ENCODE peak calls at places on chromosomes 13 and 19, in seven cellular contexts. N is body of pancreas, G is lower leg skin, W is heart left ventricle, A is uterus, M is H1, C is right lobe of liver. R is an unnamed sample.

GRCh38 chr13:110886475-110887241 is 28.2 kb downstream of the ANKRD10 start:
- DNase-seq in C (no peak), G (no peak), N (no peak), M (peak), W (no peak), A (no peak), R (no peak)

GRCh38 chr13:39509616-39510015 is 93.4 kb downstream of the LHFPL6 start:
- DNase-seq in M (no peak), C (no peak), G (no peak), W (no peak), N (no peak), A (no peak), R (no peak)

GRCh38 chr19:4597975-4598671 is 38.6 kb upstream of the SEMA6B start:
- DNase-seq in N (peak), C (peak), M (peak), G (no peak), W (no peak), A (no peak), R (peak)

GRCh38 chr13:94479559-94480095 is at the start of gene DCT:
- DNase-seq in A (no peak), M (no peak), C (no peak), N (no peak), W (no peak), G (no peak), R (no peak)

GRCh38 chr13:94966380-94966779 is 254.0 kb upstream of the SOX21 start:
- DNase-seq in C (no peak), M (no peak), W (no peak), G (no peak), A (no peak), N (no peak), R (no peak)

GRCh38 chr19:16193466-16193865 is 4.2 kb upstream of the AP1M1 start:
- DNase-seq in W (no peak), G (no peak), M (no peak), A (no peak), C (no peak), N (no peak), R (no peak)

GRCh38 chr19:33370783-33371182 is 2.7 kb upstream of the CEBPG start:
- DNase-seq in N (no peak), W (no peak), C (no peak), G (peak), M (no peak), A (no peak), R (no peak)

GRCh38 chr19:32387701-32388392 is 17.7 kb upstream of the DPY19L3 start:
- DNase-seq in G (no peak), N (peak), A (peak), M (no peak), W (no peak), C (no peak), R (no peak)

GRCh38 chr13:105735269-105735668 is 800.2 kb downstream of the EFNB2 start:
- DNase-seq in M (no peak), N (no peak), C (no peak), G (no peak), A (no peak), W (no peak), R (no peak)

GRCh38 chr13:87941244-87941643 is 270.1 kb downstream of the SLITRK5 start:
- DNase-seq in W (no peak), C (no peak), A (no peak), N (no peak), M (no peak), G (no peak), R (no peak)

GRCh38 chr13:42926555-42926954 is 65.5 kb downstream of the EPSTI1 start:
- DNase-seq in W (no peak), A (no peak), M (no peak), C (no peak), G (no peak), N (no peak), R (no peak)

GRCh38 chr13:44715287-44716224 is 139.4 kb upstream of the TSC22D1 start:
- DNase-seq in N (no peak), G (no peak), M (no peak), A (no peak), W (no peak), C (no peak), R (no peak)

DNA sequence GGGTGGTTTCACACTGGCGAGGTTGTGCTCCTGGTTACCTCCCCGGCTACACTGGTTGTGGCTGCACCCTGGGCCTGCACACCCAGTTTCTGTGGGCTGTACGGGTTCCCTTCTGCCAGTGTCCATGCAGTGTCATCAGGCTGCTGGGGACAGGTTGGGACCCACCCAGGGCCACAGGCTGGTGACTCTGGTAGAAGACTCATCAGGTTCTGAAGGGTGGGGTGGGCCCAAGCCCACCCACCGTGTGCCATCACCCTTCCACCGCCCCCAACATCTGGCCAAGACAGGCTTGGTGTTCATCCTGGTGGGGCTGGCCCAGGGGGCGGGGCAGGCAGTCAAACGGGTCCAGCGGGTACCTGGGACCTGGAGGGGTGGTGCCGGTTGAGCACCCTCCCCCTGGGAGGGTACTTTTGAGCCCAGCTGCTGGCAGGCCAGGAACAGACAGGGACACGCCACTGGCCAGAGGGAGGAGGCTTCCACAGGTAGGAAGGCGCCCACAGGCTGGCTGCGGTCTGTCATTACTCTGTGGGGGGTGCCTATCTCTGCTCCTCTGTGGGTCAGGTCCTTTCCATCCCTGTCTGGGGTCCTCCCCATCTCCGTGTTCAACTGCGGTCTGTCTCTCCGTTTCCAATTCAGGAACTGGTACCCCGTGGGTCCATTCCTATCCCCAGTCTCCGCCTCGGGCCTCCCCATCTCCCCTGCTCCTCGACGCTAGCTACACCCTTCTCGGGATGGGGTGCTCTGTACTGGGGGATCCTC is at the start of gene RNF225:
- DNase-seq in A (no peak), N (peak), W (no peak), M (peak), G (no peak), C (no peak), R (no peak)
- TF ChIP-seq POLR2A in A (no peak), N (no peak), W (no peak), M (peak), G (no peak), C (peak), R (no peak)

GRCh38 chr13:37602743-37603381 is 4.3 kb upstream of the POSTN start:
- DNase-seq in N (no peak), C (no peak), G (no peak), M (no peak), A (no peak), W (no peak), R (no peak)

GRCh38 chr13:37608750-37609339 is 10.3 kb upstream of the POSTN start:
- DNase-seq in C (no peak), W (no peak), A (no peak), N (no peak), M (no peak), G (no peak), R (no peak)
- TF ChIP-seq CTCF in C (peak), W (peak), A (peak), N (peak), M (no peak), G (no peak), R (peak)

DNA sequence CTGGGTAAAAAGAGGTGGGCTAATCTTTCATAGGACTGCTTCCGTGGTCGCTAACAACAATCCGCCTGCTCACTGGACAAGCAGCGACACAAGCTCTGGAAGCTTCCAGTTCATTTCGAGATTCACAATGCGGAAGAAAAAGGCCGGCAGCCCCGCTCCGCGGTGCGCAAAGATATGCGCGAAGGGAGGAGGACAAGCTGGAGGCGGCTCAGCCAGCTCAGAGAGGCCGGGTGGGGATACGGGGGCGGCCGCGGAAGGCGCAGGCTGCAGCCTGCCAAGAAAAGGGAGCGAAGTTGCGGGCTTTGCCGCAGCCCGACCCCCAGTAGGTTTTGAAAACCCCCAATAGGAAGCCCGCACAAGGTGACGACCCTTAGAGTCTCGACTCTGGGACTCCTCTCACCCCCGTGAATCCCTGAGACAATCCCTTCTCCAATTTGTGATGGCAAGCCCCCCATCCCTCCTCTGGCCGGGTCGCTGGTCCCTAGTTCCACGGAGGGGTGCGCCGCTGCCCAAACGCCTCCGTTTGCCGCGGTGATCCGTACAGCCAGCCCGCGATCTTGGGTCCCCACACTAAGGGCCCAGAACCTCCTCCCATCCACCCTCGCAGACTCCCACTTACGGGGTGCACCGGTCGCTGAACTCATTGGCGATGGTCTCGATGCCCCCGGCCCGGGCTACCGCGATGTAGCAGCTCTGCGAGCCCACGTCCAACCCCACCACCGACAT is 684 bp downstream of the HSPH1 start:
- DNase-seq in M (peak), C (peak), G (peak), N (peak), W (peak), A (peak), R (peak)
- TF ChIP-seq POLR2A in M (no peak), C (no peak), G (no peak), N (no peak), W (no peak), A (peak), R (no peak)

GRCh38 chr13:56338421-56338820 is 802.3 kb upstream of the PRR20A start:
- DNase-seq in G (no peak), W (no peak), M (no peak), N (no peak), A (no peak), C (no peak), R (no peak)
- TF ChIP-seq CTCF in G (no peak), W (no peak), M (no peak), N (no peak), A (no peak), C (no peak), R (no peak)

DNA sequence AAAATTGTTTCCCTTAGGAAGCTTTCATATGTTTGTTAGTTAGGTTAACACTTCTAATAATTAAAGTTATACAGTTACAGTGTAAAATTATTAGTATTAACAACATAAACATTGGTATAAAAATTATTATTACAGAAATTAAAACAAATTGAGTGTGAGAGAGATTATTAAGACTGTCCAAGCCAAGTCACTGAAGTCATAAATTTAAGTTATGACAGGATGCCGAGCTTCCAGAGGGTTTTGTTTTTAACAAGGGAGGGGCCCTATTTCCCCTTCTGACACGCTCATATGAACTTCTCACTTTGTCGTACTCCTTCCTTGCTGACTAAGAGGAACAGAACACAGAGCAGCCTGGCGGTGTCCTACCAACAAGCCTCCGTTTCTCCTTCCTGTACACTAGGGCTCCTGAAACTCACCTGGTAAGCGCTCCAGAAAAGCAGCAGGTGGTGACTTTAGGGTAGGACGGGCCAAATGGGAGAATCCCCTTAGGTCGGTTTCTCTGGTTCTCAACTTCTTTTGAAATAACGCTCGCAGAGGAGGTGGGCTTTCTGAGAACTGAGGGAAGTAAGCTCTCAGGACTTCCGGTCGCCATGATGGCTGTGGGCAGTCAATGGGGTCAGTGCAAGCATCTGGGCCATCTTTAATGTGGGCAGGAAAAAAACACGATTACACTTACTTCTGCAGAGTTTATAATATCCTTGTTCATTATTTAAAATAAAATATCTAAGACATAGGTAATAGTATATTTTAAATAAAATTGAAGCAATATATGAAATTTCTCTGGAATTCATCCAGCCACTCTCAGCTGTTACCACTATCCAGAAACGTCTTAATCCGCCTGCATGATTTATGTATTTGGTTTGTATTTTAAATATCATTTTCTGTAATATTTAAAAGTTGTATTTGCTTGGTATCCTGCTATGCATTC is at the start of gene CARD8:
- DNase-seq in C (peak), M (peak), G (peak), A (peak), N (peak), W (peak), R (peak)
- TF ChIP-seq POLR2A in C (peak), M (peak), G (no peak), A (peak), N (no peak), W (peak), R (peak)

DNA sequence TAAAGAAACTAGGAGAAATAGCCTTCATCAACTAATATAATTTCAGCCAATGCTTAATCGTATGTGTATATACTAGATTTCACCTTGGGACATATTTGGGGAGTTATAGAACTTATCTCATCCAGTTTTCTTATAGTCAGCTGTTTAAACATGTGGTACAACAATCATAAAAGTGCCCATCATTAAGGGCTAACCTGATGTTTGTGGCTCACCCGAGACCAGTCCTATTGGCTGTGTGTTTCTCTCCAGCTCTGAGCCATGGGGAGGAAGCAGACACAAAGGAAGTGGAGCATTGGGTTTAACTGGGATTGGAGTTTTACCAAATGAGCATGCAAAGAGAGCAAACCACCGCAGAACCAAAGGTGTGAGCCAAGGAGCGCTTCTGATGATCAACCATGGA is 114.3 kb upstream of the KLF12 start:
- DNase-seq in M (no peak), A (no peak), N (no peak), G (no peak), C (no peak), W (no peak), R (no peak)
- TF ChIP-seq CTCF in M (no peak), A (no peak), N (no peak), G (no peak), C (no peak), W (no peak), R (no peak)

R was measured in adrenal gland.